ENCODE peak calls at places on chromosome 19, in six cellular contexts. Y is body of pancreas, J is HFF-Myc, M is CD14-positive monocyte, D is fibroblast of villous mesenchyme, X is type B pancreatic cell. G is an unnamed sample.

GRCh38 chr19:49157445-49158224 is at the start of gene TRPM4:
- DNase-seq in X (peak; percentile 92), D (peak; percentile 73), Y (peak; percentile 95), M (no peak), J (no peak), G (no peak)

GRCh38 chr19:48836089-48837017 is at the start of gene HSD17B14:
- DNase-seq in M (no peak), J (no peak), D (peak; percentile 65), X (peak; percentile 73), Y (peak; percentile 23), G (no peak)

GRCh38 chr19:53068834-53069233 is 24.3 kb downstream of the ERVV-2 start:
- DNase-seq in Y (no peak), X (no peak), D (no peak), J (no peak), M (no peak), G (no peak)

GRCh38 chr19:53696951-53697350 is 65.2 kb downstream of the DPRX start:
- DNase-seq in J (no peak), M (no peak), X (no peak), D (no peak), Y (no peak), G (no peak)

GRCh38 chr19:46232029-46232428 is 2.5 kb downstream of the IGFL1 start:
- DNase-seq in J (no peak), D (no peak), X (no peak), Y (no peak), M (no peak), G (no peak)

GRCh38 chr19:50036905-50037304 is 11.1 kb downstream of the ZNF473 start:
- DNase-seq in M (no peak), Y (no peak), D (no peak), X (no peak), J (no peak), G (no peak)

GRCh38 chr19:1213391-1214286 is 8.1 kb downstream of the STK11 start:
- DNase-seq in X (peak; percentile 64), Y (peak; percentile 49), M (peak; percentile 90), J (peak; percentile 79), D (peak; percentile 92), G (no peak)

GRCh38 chr19:41421314-41421713 is 5.9 kb downstream of the B3GNT8 start:
- DNase-seq in X (no peak), Y (no peak), J (no peak), D (no peak), M (no peak), G (no peak)

GRCh38 chr19:40612831-40613668 is 11.9 kb downstream of the LTBP4 start:
- DNase-seq in Y (peak; percentile 36), M (no peak), X (no peak), J (no peak), D (peak; percentile 33), G (no peak)

GRCh38 chr19:1084024-1084868 is 10.9 kb downstream of the POLR2E start:
- DNase-seq in D (no peak), X (no peak), M (no peak), J (no peak), Y (peak; percentile 43), G (no peak)

GRCh38 chr19:28224441-28224840 is 988.5 kb downstream of the UQCRFS1 start:
- DNase-seq in D (no peak), J (no peak), M (no peak), Y (no peak), X (no peak), G (no peak)

GRCh38 chr19:16366056-16366432 is 41.4 kb downstream of the KLF2 start:
- DNase-seq in D (no peak), M (no peak), Y (no peak), X (no peak), J (no peak), G (no peak)

GRCh38 chr19:39679056-39679790 is 23.5 kb downstream of the LGALS16 start:
- DNase-seq in Y (no peak), J (no peak), D (no peak), M (no peak), X (no peak), G (no peak)

GRCh38 chr19:8611391-8611883 is 922 bp upstream of the ADAMTS10 start:
- DNase-seq in D (no peak), J (no peak), M (no peak), X (no peak), Y (no peak), G (no peak)

GRCh38 chr19:45215391-45216191 is 29.6 kb downstream of the EXOC3L2 start:
- DNase-seq in X (no peak), M (no peak), Y (peak; percentile 78), D (no peak), J (no peak), G (peak; percentile 2)

GRCh38 chr19:49491804-49492572 is 4.2 kb upstream of the RPS11 start:
- DNase-seq in D (no peak), M (no peak), J (no peak), X (no peak), Y (no peak), G (no peak)

GRCh38 chr19:48292798-48293197 is 22.9 kb downstream of the ZNF114 start:
- DNase-seq in Y (no peak), X (no peak), J (no peak), M (no peak), D (peak; percentile 30), G (no peak)

GRCh38 chr19:35828694-35829301 is 16.2 kb upstream of the PRODH2 start:
- DNase-seq in M (no peak), Y (peak; percentile 52), J (peak; percentile 54), D (peak; percentile 67), X (peak; percentile 80), G (peak; percentile 4)

GRCh38 chr19:3510727-3511126 is 4.6 kb downstream of the FZR1 start:
- DNase-seq in M (no peak), D (no peak), Y (no peak), J (no peak), X (no peak), G (no peak)

GRCh38 chr19:31316201-31316951 is 32.9 kb downstream of the TSHZ3 start:
- DNase-seq in Y (no peak), J (no peak), M (no peak), X (no peak), D (peak; percentile 86), G (no peak)

GRCh38 chr19:47540748-47541147 is 25.9 kb upstream of the NAPA start:
- DNase-seq in X (no peak), Y (peak; percentile 17), J (no peak), D (peak; percentile 77), M (no peak), G (no peak)

GRCh38 chr19:41548954-41549688 is 26.8 kb upstream of the CEACAM21 start:
- DNase-seq in X (no peak), M (no peak), D (no peak), J (no peak), Y (no peak), G (no peak)

GRCh38 chr19:2129486-2129885 is 21.9 kb downstream of the AP3D1 start:
- DNase-seq in D (no peak), X (no peak), M (no peak), J (no peak), Y (no peak), G (no peak)

GRCh38 chr19:30338878-30339623 is 33.1 kb upstream of the ZNF536 start:
- DNase-seq in X (no peak), D (no peak), J (no peak), M (no peak), Y (no peak), G (no peak)

GRCh38 chr19:19956431-19957075 is 55.8 kb downstream of the ZNF93 start:
- DNase-seq in Y (no peak), J (no peak), X (no peak), M (no peak), D (no peak), G (no peak)

GRCh38 chr19:51407631-51408131 is 9.8 kb downstream of the SIGLEC10 start:
- DNase-seq in X (no peak), M (no peak), Y (peak; percentile 32), D (peak; percentile 13), J (no peak), G (no peak)

GRCh38 chr19:9834726-9835506 is at the start of gene PIN1:
- DNase-seq in Y (peak; percentile 100), X (peak; percentile 99), J (peak; percentile 95), M (peak; percentile 98), D (peak; percentile 98), G (peak; percentile 86)
- TF ChIP-seq CTCF in Y (peak; percentile 79), X (peak; percentile 68), J (peak; percentile 49), M (peak; percentile 52), D (peak; percentile 54), G (peak; percentile 27)

GRCh38 chr19:5520501-5520900 is 47.3 kb downstream of the TINCR start:
- DNase-seq in X (no peak), M (no peak), J (no peak), D (no peak), Y (no peak), G (no peak)
- TF ChIP-seq CTCF in X (no peak), M (no peak), J (no peak), D (no peak), Y (no peak), G (no peak)

DNA sequence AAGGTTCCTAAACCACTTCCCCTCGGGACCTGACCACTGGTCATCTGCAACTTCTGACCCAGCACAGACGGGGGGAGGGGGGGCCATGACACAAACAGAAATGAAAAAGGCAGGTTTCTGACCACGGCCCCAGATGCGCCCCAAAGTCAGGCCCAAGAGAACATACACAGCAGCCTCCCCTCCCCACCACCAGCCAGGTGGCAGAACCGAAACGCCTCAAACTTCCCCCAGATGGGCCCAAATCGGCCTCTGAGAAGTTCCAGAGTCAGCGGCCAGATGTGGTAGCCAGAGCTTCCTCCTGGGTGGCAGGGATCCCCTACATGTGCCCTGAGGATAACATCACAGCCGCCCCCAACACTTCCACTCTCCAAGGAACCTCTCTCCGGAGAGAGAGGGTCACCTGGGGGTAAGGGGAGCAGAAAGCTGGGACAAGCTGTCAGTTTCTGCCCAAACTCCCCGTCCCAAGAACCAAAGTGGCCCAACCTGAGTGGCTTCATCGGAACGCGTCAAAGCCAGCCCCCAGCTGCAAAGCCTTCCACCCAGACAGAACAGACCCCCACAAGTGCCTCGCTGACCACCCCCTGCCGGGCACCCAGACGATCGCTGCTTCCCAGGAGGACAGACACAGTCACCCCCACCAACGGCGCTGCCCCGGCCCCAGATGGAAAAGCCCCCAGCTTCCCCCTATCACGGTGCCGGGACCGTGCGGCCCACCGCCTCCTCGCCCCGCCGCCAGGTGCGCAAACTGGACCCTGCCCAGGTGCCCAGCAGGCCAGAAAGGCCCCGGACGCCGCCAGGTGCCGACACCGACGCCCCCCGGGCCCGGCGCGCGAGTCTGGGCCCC is 800 bp downstream of the ELL start:
- DNase-seq in D (peak; percentile 53), J (no peak), Y (peak; percentile 41), M (no peak), X (no peak), G (no peak)
- TF ChIP-seq CTCF in D (no peak), J (no peak), Y (no peak), M (no peak), X (peak; percentile 23), G (peak; percentile 18)

DNA sequence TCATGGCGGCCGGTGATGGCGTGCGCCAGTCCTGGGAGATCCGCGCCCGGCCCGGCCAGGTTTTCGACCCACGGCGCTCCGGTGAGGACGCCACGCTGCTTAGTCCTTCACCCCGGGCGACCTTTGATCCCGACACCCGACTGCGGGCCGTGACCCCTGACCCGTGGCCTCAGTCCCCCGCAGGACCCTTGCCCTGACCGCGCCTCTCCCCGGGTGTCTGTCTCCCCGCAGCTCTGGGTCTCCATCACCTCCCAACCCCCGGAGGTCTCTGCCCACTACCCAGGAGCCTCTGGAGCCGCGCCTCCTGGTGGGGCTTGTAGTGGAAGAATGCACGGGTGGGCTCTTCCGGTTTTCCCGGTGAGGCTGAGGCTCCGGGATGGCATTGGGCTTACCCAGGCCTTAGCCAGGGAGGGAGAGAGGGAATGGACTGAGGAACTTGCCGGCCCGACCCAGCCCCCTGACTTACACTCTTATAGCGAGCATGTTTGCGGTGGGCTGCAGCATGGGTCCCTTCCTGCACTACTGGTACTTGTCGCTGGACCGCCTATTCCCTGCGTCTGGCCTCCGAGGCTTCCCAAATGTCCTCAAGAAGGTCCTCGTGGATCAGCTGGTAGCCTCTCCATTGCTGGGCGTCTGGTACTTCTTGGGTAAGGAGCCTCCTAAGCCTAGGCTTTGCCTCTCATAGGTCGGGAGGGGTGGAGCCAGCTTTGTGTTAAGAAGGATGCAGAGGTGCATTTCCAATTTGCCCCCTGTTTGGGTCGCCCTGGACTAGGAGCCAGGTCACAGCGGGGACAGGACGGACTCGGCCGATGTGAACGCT is 580 bp downstream of the MPV17L2 start:
- DNase-seq in D (no peak), X (no peak), Y (no peak), M (no peak), J (no peak), G (no peak)
- TF ChIP-seq CTCF in D (peak; percentile 6), X (no peak), Y (no peak), M (no peak), J (no peak), G (peak; percentile 6)